ENCODE peak calls at places on chromosome 17, in six cellular contexts. Y is prostate gland, N is AG10803, C is AG04450, A is DND-41, M is PC-3. Z is an unnamed sample.

GRCh38 chr17:7034955-7035590 is 742 bp upstream of the SLC16A13 start:
- DNase-seq in C (no peak), A (peak), Y (no peak), M (no peak), N (no peak), Z (peak)

GRCh38 chr17:17348872-17349723 is 45.9 kb downstream of the NT5M start:
- DNase-seq in N (peak), A (no peak), C (no peak), M (no peak), Y (no peak), Z (no peak)

GRCh38 chr17:4852504-4853075 is 19.4 kb downstream of the MINK1 start:
- DNase-seq in C (peak), N (peak), A (peak), M (peak), Y (no peak), Z (no peak)

GRCh38 chr17:81680150-81680549 is 3.4 kb downstream of the ARL16 start:
- DNase-seq in N (no peak), M (no peak), C (no peak), A (no peak), Y (no peak), Z (no peak)

GRCh38 chr17:8662076-8662831 is 31.7 kb upstream of the MYH10 start:
- DNase-seq in M (no peak), Y (no peak), A (no peak), C (no peak), N (no peak), Z (no peak)

GRCh38 chr17:44384281-44384822 is 5.1 kb downstream of the ITGA2B start:
- DNase-seq in N (no peak), C (no peak), M (no peak), Y (no peak), A (no peak), Z (no peak)

GRCh38 chr17:3887811-3888210 is 5.0 kb downstream of the CAMKK1 start:
- DNase-seq in Y (no peak), M (no peak), A (no peak), C (no peak), N (peak), Z (no peak)

GRCh38 chr17:75380750-75381149 is 24.7 kb downstream of the GRB2 start:
- DNase-seq in N (no peak), Y (no peak), C (no peak), M (no peak), A (no peak), Z (no peak)

GRCh38 chr17:48293319-48294192 is 136.5 kb downstream of the SKAP1 start:
- DNase-seq in C (no peak), Y (no peak), M (no peak), N (no peak), A (no peak), Z (no peak)

GRCh38 chr17:3792481-3792880 is 8.5 kb downstream of the ITGAE start:
- DNase-seq in N (no peak), A (no peak), C (no peak), M (no peak), Y (peak), Z (no peak)

GRCh38 chr17:38727661-38728220 is 2.4 kb upstream of the CISD3 start:
- DNase-seq in Y (no peak), A (peak), N (no peak), M (no peak), C (no peak), Z (peak)

GRCh38 chr17:56367381-56367780 is 214.1 kb downstream of the ANKFN1 start:
- DNase-seq in Y (no peak), A (no peak), N (no peak), M (no peak), C (no peak), Z (no peak)

GRCh38 chr17:29694923-29695563 is 72.3 kb upstream of the CORO6 start:
- DNase-seq in N (no peak), A (no peak), C (no peak), M (no peak), Y (no peak), Z (no peak)

GRCh38 chr17:64418506-64419339 is 28.1 kb upstream of the PECAM1 start:
- DNase-seq in M (peak), A (peak), N (peak), Y (no peak), C (peak), Z (peak)

GRCh38 chr17:51706098-51706497 is 445.8 kb downstream of the UTP18 start:
- DNase-seq in M (no peak), C (no peak), Y (no peak), N (no peak), A (no peak), Z (no peak)

GRCh38 chr17:77491921-77492445 is 351.2 kb downstream of the SEC14L1 start:
- DNase-seq in C (no peak), N (no peak), A (no peak), Y (no peak), M (no peak), Z (peak)

GRCh38 chr17:48556534-48557401 is 11.9 kb upstream of the HOXB2 start:
- DNase-seq in Y (no peak), C (no peak), M (peak), N (no peak), A (no peak), Z (no peak)

GRCh38 chr17:81068411-81068810 is 33.5 kb downstream of the BAIAP2 start:
- DNase-seq in Y (no peak), A (no peak), N (no peak), C (no peak), M (no peak), Z (no peak)

GRCh38 chr17:44487170-44487569 is 16.0 kb downstream of the GPATCH8 start:
- DNase-seq in N (no peak), C (no peak), Y (no peak), A (no peak), M (no peak), Z (no peak)

GRCh38 chr17:36901506-36901905 is 35.8 kb upstream of the LHX1 start:
- DNase-seq in C (no peak), Y (no peak), A (no peak), N (peak), M (no peak), Z (no peak)

GRCh38 chr17:32777436-32777835 is 99.5 kb downstream of the MYO1D start:
- DNase-seq in C (no peak), Y (no peak), M (peak), A (no peak), N (peak), Z (no peak)

GRCh38 chr17:77461277-77462057 is 320.7 kb downstream of the SEC14L1 start:
- DNase-seq in N (no peak), A (no peak), C (no peak), M (no peak), Y (no peak), Z (peak)

GRCh38 chr17:15442316-15443185 is 24.9 kb downstream of the CDRT4 start:
- DNase-seq in N (peak), Y (no peak), A (no peak), M (no peak), C (no peak), Z (no peak)

GRCh38 chr17:7043544-7044268 is at the start of gene SLC16A11:
- DNase-seq in C (no peak), N (peak), A (no peak), M (no peak), Y (no peak), Z (no peak)

GRCh38 chr17:50283714-50284432 is 9.6 kb downstream of the TMEM92 start:
- DNase-seq in N (no peak), C (no peak), A (no peak), Y (no peak), M (no peak), Z (no peak)

GRCh38 chr17:1347681-1348318 is 52.2 kb downstream of the YWHAE start:
- DNase-seq in M (no peak), Y (peak), N (peak), C (no peak), A (no peak), Z (no peak)

GRCh38 chr17:19646788-19647696 is 1.5 kb upstream of the ALDH3A2 start:
- DNase-seq in Y (no peak), A (no peak), N (peak), C (no peak), M (peak), Z (no peak)

GRCh38 chr17:71792966-71793365 is 327.9 kb upstream of the SOX9 start:
- DNase-seq in C (peak), Y (no peak), N (peak), A (no peak), M (peak), Z (no peak)

GRCh38 chr17:2684549-2684948 is 27.0 kb downstream of the CLUH start:
- DNase-seq in Y (no peak), N (no peak), M (no peak), C (no peak), A (no peak), Z (no peak)

GRCh38 chr17:82696916-82697807 is 1.3 kb downstream of the RAB40B start:
- DNase-seq in A (no peak), N (no peak), M (no peak), C (no peak), Y (no peak), Z (no peak)

GRCh38 chr17:40033339-40033738 is 18.1 kb downstream of the CSF3 start:
- DNase-seq in N (no peak), Y (no peak), M (no peak), C (no peak), A (no peak), Z (no peak)

GRCh38 chr17:40034426-40035161 is 19.4 kb downstream of the CSF3 start:
- DNase-seq in M (no peak), Y (no peak), N (no peak), C (no peak), A (no peak), Z (no peak)

GRCh38 chr17:40035162-40035559 is 19.0 kb downstream of the MED24 start:
- DNase-seq in C (no peak), Y (no peak), M (no peak), N (peak), A (no peak), Z (no peak)

GRCh38 chr17:40038882-40039513 is 15.2 kb downstream of the MED24 start:
- DNase-seq in N (peak), C (peak), Y (peak), A (no peak), M (peak), Z (no peak)
- TF ChIP-seq CTCF in N (peak), C (peak), Y (peak), A (peak), M (peak), Z (peak)

DNA sequence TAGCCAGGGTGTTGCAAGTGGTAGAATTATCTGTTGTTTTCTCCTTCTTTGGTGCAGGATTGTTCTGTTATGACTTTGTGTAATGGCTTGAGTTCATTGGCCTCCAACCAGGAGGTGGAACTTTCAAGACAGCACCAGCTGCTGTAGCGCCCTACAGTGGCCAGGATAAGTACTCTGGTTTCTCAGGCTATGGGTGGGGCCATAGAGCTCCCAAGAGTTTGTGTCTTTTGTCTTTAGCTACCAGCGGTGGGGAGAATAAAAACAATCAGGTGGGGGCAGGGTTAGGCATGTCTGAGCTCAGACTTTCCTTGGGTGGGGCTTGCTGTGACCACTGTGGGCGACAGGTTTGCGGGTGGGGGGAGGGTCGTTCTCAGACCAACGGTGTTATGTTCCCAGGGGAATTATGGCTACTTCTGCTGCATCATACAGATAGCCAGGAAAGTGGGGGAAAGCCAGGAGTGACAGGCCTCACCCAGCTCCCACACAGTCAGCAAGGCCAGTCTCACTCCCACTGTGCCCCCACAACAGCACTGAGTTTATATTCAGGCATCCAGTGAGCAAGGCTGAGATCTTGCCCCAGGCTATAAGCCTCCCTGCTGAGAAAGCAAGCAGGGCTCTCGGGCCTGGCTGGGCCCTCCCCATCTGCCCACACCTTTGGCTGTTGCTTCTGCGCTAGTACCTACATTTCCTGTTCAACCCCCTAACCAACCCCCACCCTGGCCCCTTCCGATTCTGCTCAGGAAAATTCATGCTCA is 15.4 kb downstream of the ABCA10 start:
- DNase-seq in M (no peak), A (no peak), C (no peak), N (no peak), Y (no peak), Z (no peak)
- H3K4me3 ChIP-seq in M (no peak), A (no peak), C (no peak), N (no peak), Y (no peak), Z (no peak)

DNA sequence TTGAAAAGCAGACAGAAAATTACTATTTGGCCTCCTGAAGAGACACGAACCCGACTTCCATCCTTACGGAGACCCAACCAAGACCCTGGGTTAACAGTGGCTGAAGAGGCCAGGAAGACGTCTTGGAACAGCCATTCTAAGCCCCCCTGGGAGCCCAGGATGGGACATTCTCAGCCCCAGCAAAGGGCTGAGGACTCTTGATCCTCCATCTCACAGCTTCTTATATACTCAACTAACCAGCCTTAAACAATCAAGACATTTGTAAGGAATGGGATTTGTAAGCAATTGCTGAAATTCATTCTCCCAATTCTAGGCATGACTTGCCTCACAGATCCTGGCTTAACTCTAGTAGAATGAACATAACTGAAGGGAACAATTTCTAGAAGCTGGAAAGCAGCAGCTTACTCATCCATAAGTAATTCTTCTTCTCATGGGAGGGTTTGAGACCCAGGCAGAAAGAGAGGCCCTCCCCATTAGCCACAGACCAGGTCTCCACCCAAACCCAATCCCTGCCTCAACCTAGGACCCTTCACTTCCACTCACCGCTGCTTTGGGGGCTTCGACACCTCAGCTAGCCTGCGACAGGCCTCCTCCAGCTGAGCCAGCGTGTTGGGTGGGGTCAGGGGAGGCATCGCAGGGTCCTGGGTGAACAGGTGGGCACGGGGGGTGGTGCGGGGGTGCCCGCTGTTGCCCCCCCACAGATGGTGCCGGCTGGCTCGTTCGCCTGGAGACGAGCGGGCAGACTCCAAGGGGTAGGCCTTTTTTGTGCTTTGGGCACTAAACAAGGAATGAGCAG is 25.5 kb downstream of the AXIN2 start:
- DNase-seq in C (no peak), Y (no peak), N (peak), M (no peak), A (no peak), Z (no peak)
- TF ChIP-seq CTCF in C (no peak), Y (no peak), N (no peak), M (no peak), A (no peak), Z (no peak)

GRCh38 chr17:67322039-67322787 is 44.2 kb downstream of the PSMD12 start:
- DNase-seq in N (no peak), Y (no peak), C (no peak), A (no peak), M (no peak), Z (no peak)
- H3K4me3 ChIP-seq in N (no peak), Y (no peak), C (no peak), A (no peak), M (no peak), Z (no peak)

GRCh38 chr17:58329035-58329807 is 626 bp upstream of the TSPOAP1 start:
- DNase-seq in Y (no peak), C (no peak), M (no peak), A (peak), N (no peak), Z (peak)
- TF ChIP-seq CTCF in Y (no peak), C (peak), M (no peak), A (peak), N (peak), Z (peak)